ENCODE peak calls at places on chromosomes 4 and X, in seven cellular contexts. One of them, this sample, is unnamed.

GRCh38 chr4:89838005-89838404 is 1.0 kb upstream of the SNCA start:
- DNase-seq in IMR-90: no peak
- DNase-seq in H1: no peak
- DNase-seq in mesenchymal stem cell: peak
- DNase-seq in mesendoderm: peak
- DNase-seq in H9: no peak
- DNase-seq in trophoblast cell: no peak
- DNase-seq in this sample: no peak

GRCh38 chrX:69130448-69130847 is 34.8 kb downstream of the PJA1 start:
- DNase-seq in IMR-90: no peak
- DNase-seq in H1: no peak
- DNase-seq in mesenchymal stem cell: no peak
- DNase-seq in mesendoderm: no peak
- DNase-seq in H9: no peak
- DNase-seq in trophoblast cell: no peak
- DNase-seq in this sample: no peak

GRCh38 chrX:42028113-42028512 is 104.8 kb upstream of the CASK start:
- DNase-seq in IMR-90: no peak
- DNase-seq in H1: no peak
- DNase-seq in mesenchymal stem cell: no peak
- DNase-seq in mesendoderm: peak
- DNase-seq in H9: no peak
- DNase-seq in trophoblast cell: no peak
- DNase-seq in this sample: no peak

GRCh38 chr4:122577189-122577553 is 43.7 kb downstream of the IL21 start:
- DNase-seq in IMR-90: no peak
- DNase-seq in H1: no peak
- DNase-seq in mesenchymal stem cell: no peak
- DNase-seq in mesendoderm: no peak
- DNase-seq in H9: no peak
- DNase-seq in trophoblast cell: no peak
- DNase-seq in this sample: no peak

GRCh38 chrX:148380614-148381561 is 119.5 kb upstream of the AFF2 start:
- DNase-seq in IMR-90: no peak
- DNase-seq in H1: no peak
- DNase-seq in mesenchymal stem cell: no peak
- DNase-seq in mesendoderm: peak
- DNase-seq in H9: no peak
- DNase-seq in trophoblast cell: peak
- DNase-seq in this sample: no peak

GRCh38 chr4:108635070-108635655 is 14.8 kb downstream of the RPL34 start:
- DNase-seq in IMR-90: no peak
- DNase-seq in H1: no peak
- DNase-seq in mesenchymal stem cell: no peak
- DNase-seq in mesendoderm: no peak
- DNase-seq in H9: no peak
- DNase-seq in trophoblast cell: no peak
- DNase-seq in this sample: no peak

GRCh38 chr4:76562161-76562560 is 127.1 kb downstream of the SHROOM3 start:
- DNase-seq in IMR-90: peak
- DNase-seq in H1: no peak
- DNase-seq in mesenchymal stem cell: peak
- DNase-seq in mesendoderm: no peak
- DNase-seq in H9: no peak
- DNase-seq in trophoblast cell: no peak
- DNase-seq in this sample: no peak

GRCh38 chrX:150360331-150360730 is 2.8 kb upstream of the MAMLD1 start:
- DNase-seq in IMR-90: no peak
- DNase-seq in H1: no peak
- DNase-seq in mesenchymal stem cell: no peak
- DNase-seq in mesendoderm: no peak
- DNase-seq in H9: no peak
- DNase-seq in trophoblast cell: no peak
- DNase-seq in this sample: no peak

GRCh38 chr4:121900132-121900983 is 30.1 kb upstream of the BBS7 start:
- DNase-seq in IMR-90: peak
- DNase-seq in H1: peak
- DNase-seq in mesenchymal stem cell: peak
- DNase-seq in mesendoderm: peak
- DNase-seq in H9: peak
- DNase-seq in trophoblast cell: peak
- DNase-seq in this sample: peak

GRCh38 chrX:17412692-17413091 is 37.7 kb downstream of the NHS start:
- DNase-seq in IMR-90: peak
- DNase-seq in H1: no peak
- DNase-seq in mesenchymal stem cell: peak
- DNase-seq in mesendoderm: no peak
- DNase-seq in H9: no peak
- DNase-seq in trophoblast cell: peak
- DNase-seq in this sample: no peak

GRCh38 chr4:171834640-171835039 is 21.4 kb downstream of the GALNTL6 start:
- DNase-seq in IMR-90: no peak
- DNase-seq in H1: no peak
- DNase-seq in mesenchymal stem cell: no peak
- DNase-seq in mesendoderm: no peak
- DNase-seq in H9: no peak
- DNase-seq in trophoblast cell: no peak
- DNase-seq in this sample: no peak

GRCh38 chr4:79198886-79199591 is 126.8 kb downstream of the NAA11 start:
- DNase-seq in IMR-90: no peak
- DNase-seq in H1: no peak
- DNase-seq in mesenchymal stem cell: no peak
- DNase-seq in mesendoderm: peak
- DNase-seq in H9: no peak
- DNase-seq in trophoblast cell: no peak
- DNase-seq in this sample: no peak

GRCh38 chrX:116417968-116418367 is 18.4 kb upstream of the SLC6A14 start:
- DNase-seq in IMR-90: no peak
- DNase-seq in H1: no peak
- DNase-seq in mesenchymal stem cell: no peak
- DNase-seq in mesendoderm: no peak
- DNase-seq in H9: no peak
- DNase-seq in trophoblast cell: no peak
- DNase-seq in this sample: no peak

GRCh38 chrX:130984782-130985181 is 73.4 kb upstream of the ARHGAP36 start:
- DNase-seq in IMR-90: no peak
- DNase-seq in H1: no peak
- DNase-seq in mesenchymal stem cell: no peak
- DNase-seq in mesendoderm: no peak
- DNase-seq in H9: no peak
- DNase-seq in trophoblast cell: no peak
- DNase-seq in this sample: no peak

GRCh38 chrX:107978707-107979307 is 3.4 kb downstream of the TEX13B start:
- DNase-seq in IMR-90: peak
- DNase-seq in H1: no peak
- DNase-seq in mesenchymal stem cell: peak
- DNase-seq in mesendoderm: peak
- DNase-seq in H9: peak
- DNase-seq in trophoblast cell: no peak
- DNase-seq in this sample: peak

GRCh38 chrX:137051978-137052640 is 18.3 kb upstream of the GPR101 start:
- DNase-seq in IMR-90: peak
- DNase-seq in H1: no peak
- DNase-seq in mesenchymal stem cell: peak
- DNase-seq in mesendoderm: peak
- DNase-seq in H9: peak
- DNase-seq in trophoblast cell: peak
- DNase-seq in this sample: peak

GRCh38 chr4:172826866-172827265 is 341.7 kb upstream of the GALNT7 start:
- DNase-seq in IMR-90: no peak
- DNase-seq in H1: no peak
- DNase-seq in mesenchymal stem cell: no peak
- DNase-seq in mesendoderm: peak
- DNase-seq in H9: no peak
- DNase-seq in trophoblast cell: no peak
- DNase-seq in this sample: no peak

GRCh38 chr4:102627831-102628523 is 126.8 kb downstream of the NFKB1 start:
- DNase-seq in IMR-90: peak
- DNase-seq in H1: no peak
- DNase-seq in mesenchymal stem cell: peak
- DNase-seq in mesendoderm: no peak
- DNase-seq in H9: no peak
- DNase-seq in trophoblast cell: no peak
- DNase-seq in this sample: no peak

GRCh38 chrX:10233173-10233572 is 76.4 kb downstream of the CLCN4 start:
- DNase-seq in IMR-90: peak
- DNase-seq in H1: no peak
- DNase-seq in mesenchymal stem cell: peak
- DNase-seq in mesendoderm: no peak
- DNase-seq in H9: no peak
- DNase-seq in trophoblast cell: no peak
- DNase-seq in this sample: no peak

GRCh38 chr4:70754990-70755688 is 33.4 kb downstream of the RUFY3 start:
- DNase-seq in IMR-90: no peak
- DNase-seq in H1: no peak
- DNase-seq in mesenchymal stem cell: no peak
- DNase-seq in mesendoderm: no peak
- DNase-seq in H9: no peak
- DNase-seq in trophoblast cell: no peak
- DNase-seq in this sample: no peak

GRCh38 chrX:153694687-153695270 is 7.1 kb downstream of the SLC6A8 start:
- DNase-seq in IMR-90: no peak
- DNase-seq in H1: no peak
- DNase-seq in mesenchymal stem cell: no peak
- DNase-seq in mesendoderm: no peak
- DNase-seq in H9: no peak
- DNase-seq in trophoblast cell: no peak
- DNase-seq in this sample: no peak

GRCh38 chr4:7052923-7053715 is 9.9 kb downstream of the TADA2B start:
- DNase-seq in IMR-90: no peak
- DNase-seq in H1: no peak
- DNase-seq in mesenchymal stem cell: peak
- DNase-seq in mesendoderm: no peak
- DNase-seq in H9: no peak
- DNase-seq in trophoblast cell: no peak
- DNase-seq in this sample: no peak

GRCh38 chrX:42664706-42665105 is 113.3 kb downstream of the PPP1R2C start:
- DNase-seq in IMR-90: no peak
- DNase-seq in H1: no peak
- DNase-seq in mesenchymal stem cell: no peak
- DNase-seq in mesendoderm: no peak
- DNase-seq in H9: no peak
- DNase-seq in trophoblast cell: no peak
- DNase-seq in this sample: no peak

GRCh38 chr4:155510771-155511170 is 134.0 kb upstream of the MAP9 start:
- DNase-seq in IMR-90: no peak
- DNase-seq in H1: no peak
- DNase-seq in mesenchymal stem cell: no peak
- DNase-seq in mesendoderm: no peak
- DNase-seq in H9: no peak
- DNase-seq in trophoblast cell: no peak
- DNase-seq in this sample: no peak

GRCh38 chr4:152304220-152304619 is 231.7 kb downstream of the FBXW7 start:
- DNase-seq in IMR-90: peak
- DNase-seq in H1: no peak
- DNase-seq in mesenchymal stem cell: peak
- DNase-seq in mesendoderm: peak
- DNase-seq in H9: no peak
- DNase-seq in trophoblast cell: no peak
- DNase-seq in this sample: no peak

GRCh38 chr4:152301381-152301780 is 234.5 kb downstream of the FBXW7 start:
- DNase-seq in IMR-90: no peak
- DNase-seq in H1: no peak
- DNase-seq in mesenchymal stem cell: no peak
- DNase-seq in mesendoderm: no peak
- DNase-seq in H9: no peak
- DNase-seq in trophoblast cell: no peak
- DNase-seq in this sample: no peak

GRCh38 chr4:152294331-152294730 is 241.6 kb downstream of the FBXW7 start:
- DNase-seq in IMR-90: no peak
- DNase-seq in H1: no peak
- DNase-seq in mesenchymal stem cell: no peak
- DNase-seq in mesendoderm: no peak
- DNase-seq in H9: no peak
- DNase-seq in trophoblast cell: no peak
- DNase-seq in this sample: no peak

GRCh38 chr4:152299553-152299952 is 236.3 kb downstream of the FBXW7 start:
- DNase-seq in IMR-90: no peak
- DNase-seq in H1: no peak
- DNase-seq in mesenchymal stem cell: no peak
- DNase-seq in mesendoderm: no peak
- DNase-seq in H9: no peak
- DNase-seq in trophoblast cell: no peak
- DNase-seq in this sample: no peak
- H4K8ac ChIP-seq in IMR-90: no peak
- H4K8ac ChIP-seq in H1: no peak
- H4K8ac ChIP-seq in mesenchymal stem cell: no peak
- H4K8ac ChIP-seq in mesendoderm: no peak
- H4K8ac ChIP-seq in H9: no peak
- H4K8ac ChIP-seq in trophoblast cell: no peak
- H4K8ac ChIP-seq in this sample: no peak

DNA sequence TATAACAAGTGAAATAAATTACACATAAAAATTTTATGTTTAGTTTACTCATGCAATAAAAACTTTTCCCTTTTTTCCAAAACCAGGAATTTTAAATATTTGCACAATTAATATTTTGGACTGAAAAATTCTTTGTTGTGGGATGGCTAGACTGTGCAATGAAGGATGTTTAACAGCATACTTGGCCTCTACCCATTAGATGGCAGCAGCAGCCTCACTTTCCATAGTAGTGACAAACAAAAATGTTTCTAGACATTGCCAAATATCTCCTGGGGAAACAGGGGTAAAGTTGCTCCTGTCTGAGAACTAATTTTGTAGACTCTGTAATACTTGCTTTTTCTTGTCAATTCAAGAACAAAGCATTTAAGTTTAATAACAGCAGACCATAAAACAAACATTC is 49.8 kb downstream of the SCLT1 start:
- DNase-seq in IMR-90: peak
- DNase-seq in H1: no peak
- DNase-seq in mesenchymal stem cell: peak
- DNase-seq in mesendoderm: peak
- DNase-seq in H9: no peak
- DNase-seq in trophoblast cell: no peak
- DNase-seq in this sample: no peak
- H3K23ac ChIP-seq in IMR-90: no peak
- H3K23ac ChIP-seq in H1: no peak
- H3K23ac ChIP-seq in mesenchymal stem cell: no peak
- H3K23ac ChIP-seq in mesendoderm: no peak
- H3K23ac ChIP-seq in H9: no peak
- H3K23ac ChIP-seq in trophoblast cell: no peak
- H3K23ac ChIP-seq in this sample: no peak

DNA sequence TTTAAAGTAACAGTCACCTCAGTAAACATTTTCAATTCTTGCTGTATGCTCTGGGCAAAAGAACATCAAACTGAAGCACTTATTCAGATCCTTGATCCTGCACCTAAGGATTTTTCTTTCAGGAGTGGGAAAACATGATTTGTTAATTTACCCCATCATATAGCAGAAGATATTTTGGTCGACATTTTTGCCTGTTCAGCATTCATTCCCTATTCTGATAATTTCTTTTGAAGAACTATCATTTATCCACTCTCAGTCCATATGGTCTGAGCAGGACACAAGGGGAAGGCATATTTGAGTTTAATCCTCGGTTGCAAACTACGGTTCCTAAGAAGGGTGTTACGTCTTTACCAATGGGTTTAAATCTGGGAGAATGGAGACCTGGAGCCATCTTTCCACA is 1.2 kb upstream of the CLOCK start:
- DNase-seq in IMR-90: no peak
- DNase-seq in H1: no peak
- DNase-seq in mesenchymal stem cell: peak
- DNase-seq in mesendoderm: no peak
- DNase-seq in H9: no peak
- DNase-seq in trophoblast cell: no peak
- DNase-seq in this sample: no peak
- H2AK5ac ChIP-seq in IMR-90: no peak
- H2AK5ac ChIP-seq in H1: no peak
- H2AK5ac ChIP-seq in mesenchymal stem cell: peak
- H2AK5ac ChIP-seq in mesendoderm: no peak
- H2AK5ac ChIP-seq in H9: no peak
- H2AK5ac ChIP-seq in trophoblast cell: no peak
- H2AK5ac ChIP-seq in this sample: no peak

GRCh38 chr4:56323386-56323785 is 63.9 kb downstream of the AASDH start:
- DNase-seq in IMR-90: peak
- DNase-seq in H1: no peak
- DNase-seq in mesenchymal stem cell: peak
- DNase-seq in mesendoderm: no peak
- DNase-seq in H9: no peak
- DNase-seq in trophoblast cell: no peak
- DNase-seq in this sample: no peak
- H4K8ac ChIP-seq in IMR-90: no peak
- H4K8ac ChIP-seq in H1: no peak
- H4K8ac ChIP-seq in mesenchymal stem cell: no peak
- H4K8ac ChIP-seq in mesendoderm: no peak
- H4K8ac ChIP-seq in H9: no peak
- H4K8ac ChIP-seq in trophoblast cell: no peak
- H4K8ac ChIP-seq in this sample: no peak